ENCODE peak calls at places on chromosome 9, in ten cellular contexts. One of them, this sample, is unnamed.

GRCh38 chr9:117160254-117160653 is 254.6 kb downstream of the ASTN2 start:
- DNase-seq in tibial nerve: no peak
- DNase-seq in A549: no peak
- DNase-seq in transverse colon: no peak
- DNase-seq in vagina: no peak
- DNase-seq in IMR-90: no peak
- DNase-seq in heart left ventricle: no peak
- DNase-seq in sigmoid colon: no peak
- DNase-seq in gastrocnemius medialis: no peak
- DNase-seq in ovary: no peak
- DNase-seq in this sample: no peak

GRCh38 chr9:133883356-133883755 is 108.8 kb downstream of the VAV2 start:
- DNase-seq in tibial nerve: no peak
- DNase-seq in A549: no peak
- DNase-seq in transverse colon: no peak
- DNase-seq in vagina: no peak
- DNase-seq in IMR-90: no peak
- DNase-seq in heart left ventricle: no peak
- DNase-seq in sigmoid colon: no peak
- DNase-seq in gastrocnemius medialis: no peak
- DNase-seq in ovary: no peak
- DNase-seq in this sample: no peak

GRCh38 chr9:134384811-134385479 is 58.7 kb downstream of the RXRA start:
- DNase-seq in tibial nerve: no peak
- DNase-seq in A549: no peak
- DNase-seq in transverse colon: no peak
- DNase-seq in vagina: no peak
- DNase-seq in IMR-90: no peak
- DNase-seq in heart left ventricle: no peak
- DNase-seq in sigmoid colon: no peak
- DNase-seq in gastrocnemius medialis: no peak
- DNase-seq in ovary: no peak
- DNase-seq in this sample: no peak

GRCh38 chr9:114898741-114899140 is 31.6 kb downstream of the TNFSF8 start:
- DNase-seq in tibial nerve: no peak
- DNase-seq in A549: no peak
- DNase-seq in transverse colon: peak; percentile 63
- DNase-seq in vagina: no peak
- DNase-seq in IMR-90: no peak
- DNase-seq in heart left ventricle: peak; percentile 56
- DNase-seq in sigmoid colon: no peak
- DNase-seq in gastrocnemius medialis: peak; percentile 42
- DNase-seq in ovary: no peak
- DNase-seq in this sample: peak; percentile 65

GRCh38 chr9:130138791-130139190 is 33.4 kb upstream of the NCS1 start:
- DNase-seq in tibial nerve: peak; percentile 37
- DNase-seq in A549: no peak
- DNase-seq in transverse colon: peak; percentile 45
- DNase-seq in vagina: no peak
- DNase-seq in IMR-90: peak; percentile 97
- DNase-seq in heart left ventricle: peak; percentile 74
- DNase-seq in sigmoid colon: peak; percentile 97
- DNase-seq in gastrocnemius medialis: peak; percentile 57
- DNase-seq in ovary: peak; percentile 85
- DNase-seq in this sample: peak; percentile 94

GRCh38 chr9:8394341-8394740 is 594.8 kb upstream of the DMAC1 start:
- DNase-seq in tibial nerve: no peak
- DNase-seq in A549: no peak
- DNase-seq in transverse colon: no peak
- DNase-seq in vagina: no peak
- DNase-seq in IMR-90: no peak
- DNase-seq in heart left ventricle: no peak
- DNase-seq in sigmoid colon: no peak
- DNase-seq in gastrocnemius medialis: no peak
- DNase-seq in ovary: no peak
- DNase-seq in this sample: no peak

GRCh38 chr9:16726023-16726422 is 144.4 kb downstream of the BNC2 start:
- DNase-seq in tibial nerve: no peak
- DNase-seq in A549: no peak
- DNase-seq in transverse colon: no peak
- DNase-seq in vagina: no peak
- DNase-seq in IMR-90: peak; percentile 70
- DNase-seq in heart left ventricle: no peak
- DNase-seq in sigmoid colon: no peak
- DNase-seq in gastrocnemius medialis: no peak
- DNase-seq in ovary: no peak
- DNase-seq in this sample: no peak

GRCh38 chr9:97243606-97244005 is 63.9 kb upstream of the CCDC180 start:
- DNase-seq in tibial nerve: no peak
- DNase-seq in A549: no peak
- DNase-seq in transverse colon: no peak
- DNase-seq in vagina: no peak
- DNase-seq in IMR-90: no peak
- DNase-seq in heart left ventricle: no peak
- DNase-seq in sigmoid colon: no peak
- DNase-seq in gastrocnemius medialis: no peak
- DNase-seq in ovary: no peak
- DNase-seq in this sample: no peak

GRCh38 chr9:85319946-85320345 is 421.8 kb downstream of the AGTPBP1 start:
- DNase-seq in tibial nerve: no peak
- DNase-seq in A549: no peak
- DNase-seq in transverse colon: no peak
- DNase-seq in vagina: no peak
- DNase-seq in IMR-90: no peak
- DNase-seq in heart left ventricle: no peak
- DNase-seq in sigmoid colon: no peak
- DNase-seq in gastrocnemius medialis: no peak
- DNase-seq in ovary: no peak
- DNase-seq in this sample: no peak

GRCh38 chr9:95226921-95227320 is 90.6 kb downstream of the FANCC start:
- DNase-seq in tibial nerve: no peak
- DNase-seq in A549: no peak
- DNase-seq in transverse colon: no peak
- DNase-seq in vagina: no peak
- DNase-seq in IMR-90: no peak
- DNase-seq in heart left ventricle: no peak
- DNase-seq in sigmoid colon: no peak
- DNase-seq in gastrocnemius medialis: no peak
- DNase-seq in ovary: no peak
- DNase-seq in this sample: no peak

GRCh38 chr9:129006328-129007034 is 21.6 kb downstream of the SH3GLB2 start:
- DNase-seq in tibial nerve: peak; percentile 55
- DNase-seq in A549: peak; percentile 82
- DNase-seq in transverse colon: peak; percentile 66
- DNase-seq in vagina: no peak
- DNase-seq in IMR-90: peak; percentile 65
- DNase-seq in heart left ventricle: peak; percentile 79
- DNase-seq in sigmoid colon: peak; percentile 88
- DNase-seq in gastrocnemius medialis: peak; percentile 77
- DNase-seq in ovary: peak; percentile 68
- DNase-seq in this sample: peak; percentile 92

GRCh38 chr9:129005336-129005997 is 22.7 kb downstream of the SH3GLB2 start:
- DNase-seq in tibial nerve: no peak
- DNase-seq in A549: no peak
- DNase-seq in transverse colon: no peak
- DNase-seq in vagina: no peak
- DNase-seq in IMR-90: no peak
- DNase-seq in heart left ventricle: no peak
- DNase-seq in sigmoid colon: no peak
- DNase-seq in gastrocnemius medialis: no peak
- DNase-seq in ovary: no peak
- DNase-seq in this sample: peak; percentile 60

GRCh38 chr9:129001504-129002325 is 26.4 kb downstream of the SH3GLB2 start:
- DNase-seq in tibial nerve: no peak
- DNase-seq in A549: no peak
- DNase-seq in transverse colon: no peak
- DNase-seq in vagina: no peak
- DNase-seq in IMR-90: no peak
- DNase-seq in heart left ventricle: no peak
- DNase-seq in sigmoid colon: no peak
- DNase-seq in gastrocnemius medialis: no peak
- DNase-seq in ovary: no peak
- DNase-seq in this sample: no peak

GRCh38 chr9:128999581-129000206 is 28.4 kb downstream of the SH3GLB2 start:
- DNase-seq in tibial nerve: no peak
- DNase-seq in A549: no peak
- DNase-seq in transverse colon: no peak
- DNase-seq in vagina: no peak
- DNase-seq in IMR-90: no peak
- DNase-seq in heart left ventricle: no peak
- DNase-seq in sigmoid colon: no peak
- DNase-seq in gastrocnemius medialis: no peak
- DNase-seq in ovary: no peak
- DNase-seq in this sample: no peak

GRCh38 chr9:129002989-129003388 is 25.1 kb downstream of the SH3GLB2 start:
- DNase-seq in tibial nerve: no peak
- DNase-seq in A549: no peak
- DNase-seq in transverse colon: no peak
- DNase-seq in vagina: no peak
- DNase-seq in IMR-90: no peak
- DNase-seq in heart left ventricle: no peak
- DNase-seq in sigmoid colon: no peak
- DNase-seq in gastrocnemius medialis: no peak
- DNase-seq in ovary: no peak
- DNase-seq in this sample: no peak
- TF ChIP-seq POLR2A in tibial nerve: no peak
- TF ChIP-seq POLR2A in A549: no peak
- TF ChIP-seq POLR2A in transverse colon: no peak
- TF ChIP-seq POLR2A in vagina: no peak
- TF ChIP-seq POLR2A in IMR-90: no peak
- TF ChIP-seq POLR2A in heart left ventricle: no peak
- TF ChIP-seq POLR2A in sigmoid colon: no peak
- TF ChIP-seq POLR2A in gastrocnemius medialis: no peak
- TF ChIP-seq POLR2A in ovary: no peak
- TF ChIP-seq POLR2A in this sample: no peak

GRCh38 chr9:1274334-1274733 is 224.2 kb downstream of the DMRT2 start:
- DNase-seq in tibial nerve: no peak
- DNase-seq in A549: no peak
- DNase-seq in transverse colon: no peak
- DNase-seq in vagina: no peak
- DNase-seq in IMR-90: no peak
- DNase-seq in heart left ventricle: no peak
- DNase-seq in sigmoid colon: no peak
- DNase-seq in gastrocnemius medialis: no peak
- DNase-seq in ovary: no peak
- DNase-seq in this sample: no peak
- H3K27ac ChIP-seq in tibial nerve: no peak overlapping the region
- H3K27ac ChIP-seq in A549: no peak overlapping the region
- H3K27ac ChIP-seq in transverse colon: no peak overlapping the region
- H3K27ac ChIP-seq in vagina: no peak overlapping the region
- H3K27ac ChIP-seq in IMR-90: no peak overlapping the region
- H3K27ac ChIP-seq in heart left ventricle: no peak overlapping the region
- H3K27ac ChIP-seq in sigmoid colon: no peak overlapping the region
- H3K27ac ChIP-seq in gastrocnemius medialis: no peak overlapping the region
- H3K27ac ChIP-seq in ovary: no peak overlapping the region
- H3K27ac ChIP-seq in this sample: no peak overlapping the region

GRCh38 chr9:86997961-86998360 is 50.7 kb upstream of the GAS1 start:
- DNase-seq in tibial nerve: no peak
- DNase-seq in A549: no peak
- DNase-seq in transverse colon: no peak
- DNase-seq in vagina: no peak
- DNase-seq in IMR-90: no peak
- DNase-seq in heart left ventricle: no peak
- DNase-seq in sigmoid colon: no peak
- DNase-seq in gastrocnemius medialis: no peak
- DNase-seq in ovary: no peak
- DNase-seq in this sample: no peak
- TF ChIP-seq CTCF in tibial nerve: no peak
- TF ChIP-seq CTCF in A549: no peak
- TF ChIP-seq CTCF in transverse colon: no peak
- TF ChIP-seq CTCF in vagina: no peak
- TF ChIP-seq CTCF in IMR-90: no peak
- TF ChIP-seq CTCF in heart left ventricle: no peak
- TF ChIP-seq CTCF in sigmoid colon: no peak
- TF ChIP-seq CTCF in gastrocnemius medialis: no peak
- TF ChIP-seq CTCF in ovary: no peak
- TF ChIP-seq CTCF in this sample: no peak

DNA sequence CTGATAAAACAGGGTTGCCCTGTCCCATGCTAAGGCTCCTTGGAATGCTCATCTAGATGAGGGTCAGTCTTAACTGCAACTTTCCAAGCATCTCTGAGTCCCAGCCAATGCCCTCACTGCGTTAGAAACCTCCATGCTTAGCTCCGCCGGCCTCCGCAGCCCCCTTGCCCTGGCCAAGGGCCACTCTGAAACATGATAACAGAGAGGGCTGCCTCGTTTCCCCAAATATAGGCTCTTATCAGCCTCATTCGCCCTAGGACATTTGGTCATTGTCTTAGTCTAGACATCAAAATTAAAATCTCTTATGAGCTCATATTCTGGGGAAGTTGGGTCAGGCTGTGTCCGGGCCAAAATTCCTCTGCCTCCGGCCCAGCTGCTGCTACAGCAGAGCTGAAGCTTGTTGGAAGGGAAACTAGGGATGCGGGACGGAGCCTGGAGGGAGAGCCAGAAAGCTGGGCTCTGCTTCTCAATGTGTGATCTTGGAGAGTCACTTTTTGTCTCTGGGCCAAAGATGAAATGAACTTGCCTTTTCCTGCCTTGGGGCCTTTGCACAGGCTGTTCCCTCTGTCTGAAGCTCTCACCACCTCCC is 191.2 kb downstream of the RGS3 start:
- DNase-seq in tibial nerve: no peak
- DNase-seq in A549: no peak
- DNase-seq in transverse colon: no peak
- DNase-seq in vagina: no peak
- DNase-seq in IMR-90: no peak
- DNase-seq in heart left ventricle: peak; percentile 86
- DNase-seq in sigmoid colon: peak; percentile 89
- DNase-seq in gastrocnemius medialis: no peak
- DNase-seq in ovary: peak; percentile 37
- DNase-seq in this sample: peak; percentile 70
- TF ChIP-seq POLR2A in tibial nerve: no peak
- TF ChIP-seq POLR2A in A549: no peak
- TF ChIP-seq POLR2A in transverse colon: no peak
- TF ChIP-seq POLR2A in vagina: no peak
- TF ChIP-seq POLR2A in IMR-90: no peak
- TF ChIP-seq POLR2A in heart left ventricle: no peak
- TF ChIP-seq POLR2A in sigmoid colon: no peak
- TF ChIP-seq POLR2A in gastrocnemius medialis: no peak
- TF ChIP-seq POLR2A in ovary: no peak
- TF ChIP-seq POLR2A in this sample: no peak

DNA sequence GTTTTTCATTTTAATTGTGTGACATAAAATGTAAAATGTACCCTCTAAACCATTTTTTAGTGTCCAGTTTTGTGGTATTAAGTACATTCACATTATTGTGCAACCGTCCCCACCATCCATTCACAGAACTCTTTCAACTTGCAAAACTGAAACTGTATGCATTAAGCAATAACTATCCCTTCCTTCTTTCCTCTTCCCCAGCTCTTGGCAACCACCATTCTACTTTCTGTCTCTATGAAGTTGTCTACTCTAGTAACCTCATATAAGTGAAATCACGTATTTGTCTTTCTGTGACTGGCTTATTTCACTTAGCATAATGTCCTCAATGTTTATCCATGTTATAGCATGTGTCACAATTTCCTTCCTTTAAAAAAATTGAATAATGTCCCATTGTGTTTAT is 142.4 kb downstream of the C9orf152 start:
- DNase-seq in tibial nerve: no peak
- DNase-seq in A549: no peak
- DNase-seq in transverse colon: no peak
- DNase-seq in vagina: no peak
- DNase-seq in IMR-90: peak; percentile 66
- DNase-seq in heart left ventricle: no peak
- DNase-seq in sigmoid colon: no peak
- DNase-seq in gastrocnemius medialis: no peak
- DNase-seq in ovary: no peak
- DNase-seq in this sample: no peak
- H3K27ac ChIP-seq in tibial nerve: no peak overlapping the region
- H3K27ac ChIP-seq in A549: no peak overlapping the region
- H3K27ac ChIP-seq in transverse colon: peak overlapping the region; percentile 16
- H3K27ac ChIP-seq in vagina: no peak overlapping the region
- H3K27ac ChIP-seq in IMR-90: peak overlapping the region; percentile 39
- H3K27ac ChIP-seq in heart left ventricle: no peak overlapping the region
- H3K27ac ChIP-seq in sigmoid colon: no peak overlapping the region
- H3K27ac ChIP-seq in gastrocnemius medialis: no peak overlapping the region
- H3K27ac ChIP-seq in ovary: no peak overlapping the region
- H3K27ac ChIP-seq in this sample: no peak overlapping the region